ENCODE peak calls at places on chromosome 19, in nine cellular contexts. Y, R, V, H, X, C, J, T and S are unnamed samples.

GRCh38 chr19:17830567-17831418 is 9.5 kb upstream of the INSL3 start:
- DNase-seq in Y (peak; percentile 51), H (peak; percentile 96), J (peak; percentile 90), R (peak; percentile 65), C (peak; percentile 91), V (peak; percentile 86), X (no peak), T (peak; percentile 28), S (no peak)

GRCh38 chr19:1295169-1296012 is 9.7 kb downstream of the EFNA2 start:
- DNase-seq in Y (no peak), C (peak; percentile 46), X (no peak), H (peak; percentile 82), V (peak; percentile 36), R (peak; percentile 47), T (peak; percentile 39), J (no peak), S (no peak)

GRCh38 chr19:2962018-2962670 is 15.2 kb upstream of the TLE6 start:
- DNase-seq in R (peak; percentile 43), J (peak; percentile 49), X (peak; percentile 38), T (peak; percentile 25), V (peak; percentile 85), Y (peak; percentile 49), H (peak; percentile 61), C (no peak), S (peak; percentile 81)

GRCh38 chr19:16367269-16367683 is 42.6 kb downstream of the KLF2 start:
- DNase-seq in Y (no peak), J (no peak), H (no peak), V (no peak), X (no peak), C (no peak), R (peak; percentile 81), T (peak; percentile 53), S (no peak)

GRCh38 chr19:54439174-54439851 is 9.7 kb upstream of the LENG8 start:
- DNase-seq in X (peak; percentile 46), R (peak; percentile 39), H (peak; percentile 63), C (peak; percentile 93), V (peak; percentile 70), T (no peak), J (peak; percentile 39), Y (no peak), S (no peak)

GRCh38 chr19:55858401-55858800 is 22.1 kb downstream of the NLRP4 start:
- DNase-seq in Y (no peak), C (no peak), T (no peak), R (no peak), J (no peak), H (no peak), X (no peak), V (no peak), S (no peak)

GRCh38 chr19:11423164-11423803 is 4.2 kb upstream of the RGL3 start:
- DNase-seq in X (no peak), Y (no peak), C (peak; percentile 52), R (no peak), J (no peak), H (no peak), T (no peak), V (no peak), S (no peak)

GRCh38 chr19:32580901-32581703 is at the start of gene PDCD5:
- DNase-seq in T (peak; percentile 96), J (peak; percentile 97), C (peak; percentile 98), Y (peak; percentile 96), V (peak; percentile 97), X (peak; percentile 92), R (peak; percentile 97), H (peak; percentile 97), S (peak; percentile 83)

GRCh38 chr19:31416548-31416947 is 67.3 kb upstream of the TSHZ3 start:
- DNase-seq in R (no peak), V (no peak), Y (no peak), J (no peak), C (no peak), T (no peak), X (no peak), H (no peak), S (no peak)

GRCh38 chr19:6668696-6669095 is 1.3 kb downstream of the TNFSF14 start:
- DNase-seq in Y (no peak), R (peak; percentile 48), C (no peak), X (no peak), T (no peak), H (no peak), V (no peak), J (no peak), S (no peak)

GRCh38 chr19:29665215-29665825 is at the start of gene PLEKHF1:
- DNase-seq in Y (peak; percentile 86), J (peak; percentile 94), H (peak; percentile 95), V (peak; percentile 92), C (peak; percentile 94), T (peak; percentile 74), X (peak; percentile 78), R (peak; percentile 62), S (no peak)

GRCh38 chr19:57512845-57513244 is 13.1 kb downstream of the ZNF773 start:
- DNase-seq in R (no peak), Y (no peak), V (no peak), J (no peak), T (no peak), X (no peak), C (no peak), H (peak; percentile 21), S (peak; percentile 12)

GRCh38 chr19:12232961-12233360 is 61.7 kb downstream of the ZNF44 start:
- DNase-seq in C (no peak), Y (no peak), H (no peak), T (no peak), X (no peak), J (no peak), V (no peak), R (no peak), S (no peak)

GRCh38 chr19:45821103-45821521 is 6.0 kb upstream of the RSPH6A start:
- DNase-seq in Y (no peak), R (no peak), X (no peak), J (no peak), T (no peak), C (no peak), H (no peak), V (no peak), S (no peak)

GRCh38 chr19:2291185-2291751 is 9.3 kb upstream of the PEAK3 start:
- DNase-seq in X (peak; percentile 29), H (peak; percentile 86), J (no peak), V (peak; percentile 77), T (no peak), R (no peak), C (no peak), Y (no peak), S (no peak)

GRCh38 chr19:51891193-51891747 is 3.5 kb upstream of the ZNF577 start:
- DNase-seq in J (no peak), Y (no peak), C (no peak), R (no peak), X (no peak), H (no peak), V (no peak), T (no peak), S (no peak)

GRCh38 chr19:5262721-5263120 is 77.9 kb downstream of the PTPRS start:
- DNase-seq in R (no peak), T (no peak), J (no peak), C (no peak), H (no peak), X (no peak), V (no peak), Y (no peak), S (no peak)

GRCh38 chr19:1015782-1016646 is 4.9 kb downstream of the TMEM259 start:
- DNase-seq in R (no peak), T (no peak), C (peak; percentile 43), J (no peak), X (no peak), Y (no peak), H (no peak), V (no peak), S (no peak)

GRCh38 chr19:47122359-47123335 is 8.0 kb upstream of the SAE1 start:
- DNase-seq in H (no peak), T (no peak), C (no peak), X (peak; percentile 67), R (no peak), J (no peak), Y (no peak), V (peak; percentile 44), S (no peak)

GRCh38 chr19:639251-640155 is at the start of gene FGF22:
- DNase-seq in V (peak; percentile 95), J (peak; percentile 97), C (peak; percentile 95), Y (peak; percentile 91), H (peak; percentile 98), R (peak; percentile 95), X (peak; percentile 88), T (peak; percentile 96), S (peak; percentile 38)

GRCh38 chr19:4379383-4380253 is 20.7 kb downstream of the SH3GL1 start:
- DNase-seq in H (no peak), X (peak; percentile 99), C (peak; percentile 91), T (no peak), J (peak; percentile 82), Y (peak; percentile 81), R (peak; percentile 62), V (no peak), S (no peak)

GRCh38 chr19:52498571-52498970 is 28.9 kb upstream of the ZNF808 start:
- DNase-seq in Y (no peak), T (no peak), V (no peak), R (no peak), X (no peak), C (no peak), J (no peak), H (no peak), S (no peak)

GRCh38 chr19:18999896-19000620 is 33.3 kb downstream of the SUGP2 start:
- DNase-seq in X (no peak), T (no peak), R (no peak), V (no peak), H (no peak), C (no peak), Y (no peak), J (no peak), S (no peak)
- TF ChIP-seq CTCF in X (peak; percentile 43), T (no peak), R (no peak), V (peak; percentile 30), H (peak; percentile 13), C (no peak), Y (no peak), J (no peak), S (peak; percentile 47)

GRCh38 chr19:34375598-34375997 is 10.6 kb downstream of the GPI start:
- DNase-seq in C (no peak), X (no peak), Y (no peak), R (no peak), H (no peak), T (no peak), J (no peak), V (no peak), S (no peak)
- TF ChIP-seq CTCF in C (no peak), X (no peak), Y (no peak), R (no peak), H (no peak), T (no peak), J (no peak), V (no peak), S (no peak)

GRCh38 chr19:8324186-8325050 is 3.1 kb downstream of the RPS28 start:
- DNase-seq in H (no peak), V (no peak), R (no peak), C (peak; percentile 56), X (no peak), T (no peak), J (no peak), Y (no peak), S (no peak)
- TF ChIP-seq CTCF in H (no peak), V (no peak), R (no peak), C (no peak), X (no peak), T (no peak), J (no peak), Y (no peak), S (no peak)

GRCh38 chr19:50794074-50794777 is 4.0 kb downstream of the ACP4 start:
- DNase-seq in C (no peak), X (peak; percentile 43), V (no peak), R (no peak), H (no peak), J (no peak), T (no peak), Y (no peak), S (no peak)
- TF ChIP-seq CTCF in C (no peak), X (peak; percentile 35), V (no peak), R (no peak), H (no peak), J (no peak), T (no peak), Y (no peak), S (no peak)